ENCODE peak calls at places on chromosomes 11 and 22, in eight cellular contexts. Y is stimulated activated CD8-positive, alpha-beta memory T cell treated with anti-CD3 and anti-CD28 coated beads, Interleukin-2, amount 100 ng/mL, for 48 hours; U is small intestine; J is RCC 7860; T is naive thymus-derived CD8-positive, alpha-beta T cell; D is neural crest cell; Z is GM12891; O is lower lobe of right lung. H is an unnamed sample.

GRCh38 chr11:71420455-71421241 is 27.5 kb downstream of the DHCR7 start:
- DNase-seq in Y (no peak), O (no peak), Z (no peak), T (no peak), U (peak; percentile 74), J (peak; percentile 36), D (peak; percentile 57), H (peak; percentile 60)

GRCh38 chr22:27224485-27225364 is 567.3 kb downstream of the MIAT start:
- DNase-seq in Z (no peak), U (no peak), T (no peak), D (no peak), Y (no peak), O (no peak), J (peak; percentile 87), H (no peak)

GRCh38 chr22:50160947-50161346 is 9.6 kb upstream of the PANX2 start:
- DNase-seq in Z (no peak), D (no peak), J (no peak), Y (no peak), U (no peak), O (no peak), T (no peak), H (no peak)

GRCh38 chr11:120130991-120131760 is 6.7 kb downstream of the TRIM29 start:
- DNase-seq in T (no peak), Y (no peak), D (no peak), O (peak; percentile 9), Z (no peak), U (no peak), J (no peak), H (no peak)

GRCh38 chr11:35318309-35318708 is 101.0 kb downstream of the SLC1A2 start:
- DNase-seq in O (no peak), T (no peak), Y (no peak), J (no peak), U (no peak), D (no peak), Z (no peak), H (no peak)

GRCh38 chr11:68784653-68785052 is 33.3 kb upstream of the TESMIN start:
- DNase-seq in Y (no peak), J (no peak), Z (no peak), O (no peak), U (no peak), T (no peak), D (no peak), H (no peak)

GRCh38 chr11:134939905-134940304 is 527.9 kb upstream of the B3GAT1 start:
- DNase-seq in Z (no peak), D (peak; percentile 44), J (no peak), U (no peak), T (no peak), O (no peak), Y (no peak), H (no peak)

GRCh38 chr11:47603295-47603694 is 9.1 kb upstream of the C1QTNF4 start:
- DNase-seq in O (no peak), U (no peak), Y (no peak), Z (no peak), T (no peak), J (no peak), D (no peak), H (no peak)

GRCh38 chr11:26613759-26614158 is 41.7 kb upstream of the MUC15 start:
- DNase-seq in O (no peak), D (no peak), U (no peak), Y (no peak), Z (no peak), J (no peak), T (no peak), H (no peak)

GRCh38 chr22:21642584-21643448 is 714 bp downstream of the SDF2L1 start:
- DNase-seq in T (peak; percentile 41), D (peak; percentile 59), J (peak; percentile 55), U (peak; percentile 72), Z (peak; percentile 51), Y (peak; percentile 46), O (peak; percentile 58), H (no peak)

GRCh38 chr11:47870404-47870803 is 22.3 kb upstream of the NUP160 start:
- DNase-seq in J (no peak), U (no peak), D (no peak), O (no peak), T (no peak), Z (no peak), Y (no peak), H (no peak)

GRCh38 chr11:108958446-108959123 is 293.7 kb downstream of the DDX10 start:
- DNase-seq in Z (no peak), O (no peak), U (no peak), Y (no peak), D (no peak), T (no peak), J (peak; percentile 42), H (no peak)

GRCh38 chr22:37912171-37912570 is 6.1 kb downstream of the MICALL1 start:
- DNase-seq in Z (no peak), J (no peak), U (no peak), O (no peak), T (no peak), D (no peak), Y (no peak), H (no peak)

GRCh38 chr11:78022397-78023396 is at the start of gene KCTD14:
- DNase-seq in D (peak; percentile 3), Y (no peak), O (peak; percentile 78), J (peak; percentile 41), U (peak; percentile 63), Z (no peak), T (no peak), H (no peak)

GRCh38 chr11:67264886-67265632 is 1.2 kb upstream of the GRK2 start:
- DNase-seq in U (no peak), Y (no peak), O (no peak), J (no peak), Z (no peak), D (no peak), T (no peak), H (no peak)

GRCh38 chr11:47593934-47594855 is at the start of gene C1QTNF4:
- DNase-seq in D (peak; percentile 49), Z (no peak), O (no peak), J (no peak), U (no peak), T (no peak), Y (no peak), H (no peak)

GRCh38 chr11:117819096-117820040 is 5.2 kb downstream of the FXYD2 start:
- DNase-seq in T (no peak), D (peak; percentile 84), U (peak; percentile 81), Z (no peak), O (peak; percentile 58), J (peak; percentile 55), Y (no peak), H (peak; percentile 56)

GRCh38 chr22:43854786-43855271 is 7.5 kb downstream of the SULT4A1 start:
- DNase-seq in T (no peak), Y (no peak), U (no peak), J (no peak), D (no peak), Z (no peak), O (no peak), H (no peak)

GRCh38 chr11:33635161-33635560 is 65.5 kb downstream of the C11orf91 start:
- DNase-seq in Y (no peak), U (no peak), Z (no peak), O (no peak), D (no peak), J (no peak), T (no peak), H (no peak)

GRCh38 chr22:29830585-29830984 is 7.5 kb downstream of the ASCC2 start:
- DNase-seq in Y (no peak), U (no peak), Z (no peak), J (no peak), T (no peak), D (no peak), O (no peak), H (no peak)

GRCh38 chr11:93936416-93936815 is 84.7 kb upstream of the HEPHL1 start:
- DNase-seq in Z (no peak), O (no peak), D (no peak), Y (no peak), U (no peak), J (no peak), T (no peak), H (no peak)

GRCh38 chr11:109644158-109644557 is 222.2 kb downstream of the C11orf87 start:
- DNase-seq in U (no peak), T (no peak), J (no peak), O (no peak), Z (no peak), Y (no peak), D (no peak), H (no peak)

GRCh38 chr11:118928870-118929495 is 3.3 kb upstream of the BCL9L start:
- DNase-seq in Y (no peak), D (no peak), J (no peak), O (peak; percentile 65), U (peak; percentile 57), T (no peak), Z (no peak), H (no peak)

GRCh38 chr11:78822931-78823423 is 248.3 kb upstream of the NARS2 start:
- DNase-seq in D (no peak), T (no peak), Y (no peak), Z (no peak), O (peak; percentile 77), J (no peak), U (no peak), H (no peak)

GRCh38 chr11:2277933-2278523 is 7.6 kb upstream of the ASCL2 start:
- DNase-seq in D (no peak), Z (no peak), J (no peak), O (no peak), T (no peak), Y (no peak), U (no peak), H (no peak)

GRCh38 chr22:44846726-44847275 is 94.4 kb downstream of the ARHGAP8 start:
- DNase-seq in Y (no peak), J (no peak), T (no peak), Z (no peak), D (no peak), U (no peak), O (no peak), H (no peak)

GRCh38 chr11:107732327-107733051 is 20.6 kb upstream of the SLN start:
- DNase-seq in U (no peak), Y (no peak), Z (no peak), T (no peak), D (no peak), J (no peak), O (no peak), H (no peak)

GRCh38 chr22:30861131-30861530 is 107.4 kb downstream of the MORC2 start:
- DNase-seq in T (no peak), O (no peak), Y (no peak), U (no peak), J (no peak), D (no peak), Z (no peak), H (no peak)

GRCh38 chr11:79762271-79762935 is 321.6 kb upstream of the TENM4 start:
- DNase-seq in D (no peak), Z (no peak), U (peak; percentile 31), T (no peak), Y (no peak), O (no peak), J (no peak), H (peak; percentile 3)

GRCh38 chr11:47020793-47021624 is 84.4 kb downstream of the CSTPP1 start:
- DNase-seq in O (no peak), T (no peak), Z (no peak), J (no peak), U (no peak), D (no peak), Y (no peak), H (no peak)

GRCh38 chr11:126105022-126105747 is 42.5 kb upstream of the CDON start:
- DNase-seq in U (no peak), O (no peak), Y (no peak), J (no peak), T (no peak), D (no peak), Z (no peak), H (no peak)

GRCh38 chr11:111541209-111542061 is 915 bp downstream of the LAYN start:
- DNase-seq in U (no peak), T (no peak), J (no peak), Y (no peak), O (peak; percentile 60), D (no peak), Z (no peak), H (no peak)

GRCh38 chr11:2316169-2316962 is 14.6 kb downstream of the TSPAN32 start:
- DNase-seq in U (no peak), Y (no peak), O (peak; percentile 44), T (no peak), J (no peak), Z (no peak), D (no peak), H (no peak)

GRCh38 chr22:11616811-11617210 is 3911.2 kb upstream of the OR11H1 start:
- DNase-seq in Y (no peak), D (no peak), U (no peak), J (no peak), Z (no peak), T (no peak), O (no peak), H (no peak)

H was measured in iPS DF 19.7.